ENCODE peak calls at places on chromosomes 11 and 22, in five cellular contexts. M is keratinocyte, K is adrenal gland, S is A549, N is uterus. O is an unnamed sample. For H3K4me1, the result is how much of the 10 kb centered on the place peaks cover.

GRCh38 chr11:30452114-30452513 is 129.2 kb downstream of the ARL14EP start:
- DNase-seq in M (no peak), K (no peak), S (no peak), N (no peak), O (no peak)

GRCh38 chr11:33630936-33631748 is 69.5 kb downstream of the C11orf91 start:
- DNase-seq in M (no peak), K (no peak), S (no peak), N (no peak), O (no peak)

GRCh38 chr11:38384568-38384967 is 1786.5 kb upstream of the RAG2 start:
- DNase-seq in M (no peak), K (no peak), S (no peak), N (no peak), O (no peak)

GRCh38 chr11:87290304-87290922 is 252.7 kb downstream of the TMEM135 start:
- DNase-seq in M (no peak), K (no peak), S (peak), N (no peak), O (peak)

GRCh38 chr11:2883717-2884423 is 1.7 kb downstream of the CDKN1C start:
- DNase-seq in M (no peak), K (peak), S (no peak), N (no peak), O (no peak)

GRCh38 chr22:46803031-46803880 is 40.8 kb downstream of the TBC1D22A start:
- DNase-seq in M (peak), K (peak), S (peak), N (no peak), O (peak)

GRCh38 chr22:25084405-25085107 is 115.1 kb upstream of the CRYBB3 start:
- DNase-seq in M (no peak), K (no peak), S (no peak), N (no peak), O (no peak)

GRCh38 chr11:19084661-19085315 is 24.3 kb upstream of the MRGPRX2 start:
- DNase-seq in M (no peak), K (no peak), S (no peak), N (no peak), O (no peak)

GRCh38 chr22:39325392-39325932 is 6.0 kb upstream of the RPL3 start:
- DNase-seq in M (no peak), K (no peak), S (no peak), N (no peak), O (no peak)

GRCh38 chr11:95863486-95864140 is 60.3 kb downstream of the MTMR2 start:
- DNase-seq in M (no peak), K (no peak), S (no peak), N (no peak), O (no peak)

GRCh38 chr11:95908826-95909225 is 15.1 kb downstream of the MTMR2 start:
- DNase-seq in M (no peak), K (no peak), S (no peak), N (no peak), O (no peak)

GRCh38 chr22:45882881-45883810 is 93.8 kb downstream of the WNT7B start:
- DNase-seq in M (no peak), K (no peak), S (no peak), N (no peak), O (no peak)

GRCh38 chr11:80603472-80603871 is 1162.6 kb upstream of the TENM4 start:
- DNase-seq in M (no peak), K (no peak), S (no peak), N (no peak), O (no peak)

GRCh38 chr11:66317322-66317765 is 500 bp upstream of the CD248 start:
- DNase-seq in M (no peak), K (no peak), S (no peak), N (peak), O (peak)

GRCh38 chr11:37908224-37908558 is 1310.2 kb upstream of the RAG2 start:
- DNase-seq in M (no peak), K (no peak), S (no peak), N (no peak), O (no peak)

GRCh38 chr11:4178813-4179662 is 84.4 kb downstream of the RRM1 start:
- DNase-seq in M (no peak), K (no peak), S (no peak), N (no peak), O (no peak)

GRCh38 chr11:69667619-69668604 is 7.2 kb downstream of the LTO1 start:
- DNase-seq in M (no peak), K (peak), S (no peak), N (no peak), O (no peak)

GRCh38 chr11:123519055-123519796 is 89.2 kb downstream of the GRAMD1B start:
- DNase-seq in M (no peak), K (peak), S (no peak), N (no peak), O (no peak)

GRCh38 chr22:32327596-32328171 is 30.0 kb upstream of the RFPL3 start:
- DNase-seq in M (no peak), K (no peak), S (no peak), N (no peak), O (no peak)

GRCh38 chr22:46934746-46935491 is 172.5 kb downstream of the TBC1D22A start:
- DNase-seq in M (peak), K (peak), S (peak), N (no peak), O (peak)

GRCh38 chr11:40746282-40746681 is 713.2 kb downstream of the LRRC4C start:
- DNase-seq in M (no peak), K (no peak), S (no peak), N (no peak), O (no peak)

GRCh38 chr11:10642298-10642697 is 51.3 kb downstream of the IRAG1 start:
- DNase-seq in M (no peak), K (no peak), S (no peak), N (no peak), O (no peak)

GRCh38 chr11:45900916-45901617 is 6.0 kb downstream of the FREY1 start:
- DNase-seq in M (no peak), K (peak), S (no peak), N (no peak), O (peak)

GRCh38 chr11:94910779-94911178 is 62.6 kb downstream of the CWC15 start:
- DNase-seq in M (no peak), K (no peak), S (no peak), N (no peak), O (no peak)

GRCh38 chr11:80255021-80255420 is 814.2 kb upstream of the TENM4 start:
- DNase-seq in M (no peak), K (no peak), S (no peak), N (no peak), O (no peak)

GRCh38 chr11:85118151-85118550 is 509.0 kb downstream of the DLG2 start:
- DNase-seq in M (no peak), K (no peak), S (peak), N (no peak), O (no peak)

GRCh38 chr11:61120099-61120864 is 18.0 kb downstream of the CD5 start:
- DNase-seq in M (no peak), K (no peak), S (no peak), N (no peak), O (peak)

GRCh38 chr22:47167056-47167455 is 404.6 kb downstream of the TBC1D22A start:
- DNase-seq in M (no peak), K (no peak), S (no peak), N (no peak), O (no peak)

DNA sequence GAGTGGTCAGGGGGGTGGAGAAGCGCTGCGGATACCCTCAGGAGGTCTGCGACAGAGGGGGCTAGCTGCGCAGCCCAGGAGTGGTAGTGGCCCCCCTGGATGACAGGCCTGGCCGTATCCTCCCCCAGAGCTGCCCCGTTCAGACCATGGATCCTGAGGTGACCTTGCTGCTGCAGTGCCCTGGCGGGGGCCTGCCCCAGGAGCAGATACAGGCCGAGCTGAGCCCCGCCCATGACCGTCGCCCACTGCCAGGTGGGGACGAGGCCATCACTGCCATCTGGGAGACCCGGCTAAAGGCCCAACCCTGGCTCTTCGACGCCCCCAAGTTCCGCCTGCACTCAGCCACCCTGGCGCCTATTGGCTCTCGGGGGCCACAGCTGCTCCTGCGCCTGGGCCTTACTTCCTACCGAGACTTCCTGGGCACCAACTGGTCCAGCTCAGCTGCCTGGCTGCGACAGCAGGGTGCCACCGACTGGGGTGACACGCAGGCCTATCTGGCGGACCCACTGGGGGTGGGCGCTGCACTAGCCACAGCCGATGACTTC is 505 bp downstream of the NUDT22 start:
- DNase-seq in M (no peak), K (peak), S (no peak), N (peak), O (peak)
- H3K4me1 ChIP-seq in M (under half), K (under half), S (under half), N (under half), O (under half)

GRCh38 chr22:49322861-49323622 is 504.6 kb downstream of the BRD1 start:
- DNase-seq in M (no peak), K (no peak), S (no peak), N (no peak), O (no peak)

GRCh38 chr22:49325531-49326395 is 501.9 kb downstream of the BRD1 start:
- DNase-seq in M (no peak), K (no peak), S (no peak), N (no peak), O (no peak)

GRCh38 chr22:49323751-49324415 is 503.8 kb downstream of the BRD1 start:
- DNase-seq in M (no peak), K (no peak), S (no peak), N (no peak), O (no peak)

GRCh38 chr22:49326558-49326957 is 501.1 kb downstream of the BRD1 start:
- DNase-seq in M (no peak), K (no peak), S (no peak), N (no peak), O (no peak)

DNA sequence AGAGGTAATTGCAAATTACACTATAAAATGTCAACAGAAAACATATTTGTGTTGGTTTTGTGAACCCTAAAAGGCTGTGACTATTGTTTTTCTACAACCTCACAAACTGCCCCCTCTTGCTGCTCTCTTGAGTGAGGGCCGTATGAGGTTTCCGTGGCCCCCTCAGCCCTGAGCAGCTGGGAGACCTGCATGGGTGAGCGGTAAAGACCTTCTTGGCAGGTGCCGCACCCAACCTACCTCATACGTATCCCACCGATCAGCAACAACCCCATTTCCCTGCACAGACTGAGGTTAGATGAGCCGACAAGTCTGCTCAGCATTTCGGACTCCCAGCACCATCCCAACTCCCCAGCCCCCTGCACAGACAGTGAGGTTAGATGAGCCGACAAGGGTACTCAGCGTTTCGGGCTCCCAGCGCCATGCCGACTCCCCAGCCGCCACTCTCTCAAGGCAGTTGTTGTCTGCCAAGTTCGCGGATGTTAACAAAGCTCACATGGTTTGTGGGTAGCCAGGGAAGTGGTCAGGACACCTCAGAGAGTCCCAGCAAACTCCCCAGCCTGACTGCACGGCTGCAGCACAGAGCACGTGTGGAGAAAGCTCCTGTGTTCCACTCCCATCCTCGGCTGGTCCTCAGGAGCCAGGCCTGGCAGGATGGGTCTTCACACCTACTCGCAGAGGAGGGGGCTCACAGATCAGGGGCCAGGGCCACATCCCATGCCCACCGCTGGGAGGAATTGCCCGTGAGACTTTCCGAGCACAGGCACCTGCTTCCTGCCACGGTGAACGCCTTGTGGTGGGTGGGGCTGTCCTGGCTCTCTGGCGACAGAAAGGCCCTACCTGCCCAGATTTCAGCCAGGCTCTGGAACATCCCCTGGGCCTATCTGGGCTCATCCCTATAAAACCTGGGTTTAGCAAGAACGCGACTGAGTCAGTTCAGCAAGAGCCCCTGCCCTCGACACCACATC is 502.9 kb downstream of the BRD1 start:
- DNase-seq in M (no peak), K (no peak), S (no peak), N (no peak), O (no peak)
- H3K4me3 ChIP-seq in M (no peak), K (no peak), S (no peak), N (no peak), O (no peak)

GRCh38 chr22:37070744-37071143 is 19.2 kb downstream of the KCTD17 start:
- DNase-seq in M (no peak), K (no peak), S (no peak), N (no peak), O (no peak)
- H3K4me1 ChIP-seq in M (under half), K (under half), S (under half), N (under half), O (under half)

GRCh38 chr11:122478986-122479385 is 176.5 kb upstream of the UBASH3B start:
- DNase-seq in M (no peak), K (no peak), S (no peak), N (no peak), O (no peak)
- H3K4me3 ChIP-seq in M (no peak), K (no peak), S (no peak), N (no peak), O (no peak)

GRCh38 chr22:43314611-43315010 is 28.6 kb downstream of the SCUBE1 start:
- DNase-seq in M (no peak), K (no peak), S (no peak), N (no peak), O (no peak)

GRCh38 chr22:43315687-43316217 is 27.4 kb downstream of the SCUBE1 start:
- DNase-seq in M (no peak), K (no peak), S (no peak), N (no peak), O (no peak)

GRCh38 chr22:43310798-43311197 is 32.4 kb downstream of the SCUBE1 start:
- DNase-seq in M (no peak), K (no peak), S (no peak), N (no peak), O (no peak)

GRCh38 chr22:43312608-43313007 is 30.6 kb downstream of the SCUBE1 start:
- DNase-seq in M (no peak), K (no peak), S (no peak), N (no peak), O (no peak)

GRCh38 chr22:43313497-43314474 is 29.4 kb downstream of the SCUBE1 start:
- DNase-seq in M (no peak), K (peak), S (no peak), N (peak), O (peak)
- H3K4me1 ChIP-seq in M (under half), K (under half), S (under half), N (under half), O (under half)

DNA sequence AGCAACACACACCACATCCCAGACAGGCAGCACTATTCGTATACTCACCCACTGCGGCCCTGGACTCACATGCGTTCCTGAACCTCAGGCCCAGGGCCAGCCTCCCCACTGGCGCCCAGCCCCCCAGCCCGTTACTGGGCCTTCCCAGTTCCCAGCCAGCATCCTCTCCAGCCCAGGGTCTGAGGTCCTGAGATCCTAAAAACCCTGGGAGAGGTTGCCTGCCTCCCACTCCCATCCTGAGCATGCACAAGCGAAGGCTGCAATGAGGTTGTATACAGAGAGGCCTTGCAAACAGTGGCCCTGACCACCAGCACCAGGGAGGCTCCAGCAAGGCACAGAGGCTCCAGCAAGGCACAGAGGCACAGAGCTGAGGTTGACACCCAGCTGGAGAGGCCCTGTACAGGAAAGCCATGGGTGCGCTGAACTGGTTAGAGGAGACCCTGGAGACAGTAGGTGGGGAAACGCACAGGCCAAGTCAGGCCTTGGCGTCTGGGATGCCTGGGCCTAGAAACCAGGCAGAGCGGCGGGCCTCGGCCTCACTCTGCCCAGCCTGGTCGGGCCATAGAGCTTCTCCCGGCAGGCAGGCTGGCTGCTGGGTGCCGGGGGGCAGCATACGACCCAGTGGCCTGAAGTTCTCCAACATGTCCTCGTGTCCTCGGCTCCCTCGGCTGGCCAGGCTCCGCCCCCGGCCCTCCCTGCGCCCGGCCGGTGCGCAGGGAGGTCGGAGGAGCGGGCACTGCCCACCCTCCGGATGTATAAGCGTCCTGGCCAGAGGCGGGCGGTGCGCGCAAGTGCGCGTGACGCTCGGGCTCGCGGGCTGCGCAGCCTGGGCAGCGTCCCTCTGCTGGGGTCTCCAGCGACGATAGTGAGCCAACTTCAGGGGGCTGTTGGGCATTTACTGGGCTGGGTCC is 2.3 kb upstream of the TBX1 start:
- DNase-seq in M (no peak), K (no peak), S (no peak), N (no peak), O (no peak)
- H3K4me3 ChIP-seq in M (no peak), K (no peak), S (no peak), N (no peak), O (no peak)

O was measured in SJCRH30.